ENCODE peak calls at places on chromosomes 7 and 10, in nine cellular contexts. One of them, this sample, is unnamed.

GRCh38 chr10:62069452-62070191 is 168.1 kb downstream of the ARID5B start:
- DNase-seq in OCI-LY7: no peak
- DNase-seq in PC-3: no peak
- DNase-seq in GM23338: no peak
- DNase-seq in hepatocyte: no peak
- DNase-seq in GM23248: no peak
- DNase-seq in MM.1S: no peak
- DNase-seq in SK-N-SH: no peak
- DNase-seq in HCT116: no peak
- DNase-seq in this sample: no peak

GRCh38 chr10:71726673-71727428 is 7.3 kb upstream of the C10orf105 start:
- DNase-seq in MM.1S: peak; percentile 81
- DNase-seq in hepatocyte: no peak
- DNase-seq in PC-3: no peak
- DNase-seq in GM23338: no peak
- DNase-seq in OCI-LY7: peak; percentile 84
- DNase-seq in SK-N-SH: no peak
- DNase-seq in HCT116: no peak
- DNase-seq in GM23248: no peak
- DNase-seq in this sample: no peak

GRCh38 chr7:155589001-155589980 is 42.9 kb upstream of the CNPY1 start:
- DNase-seq in OCI-LY7: no peak
- DNase-seq in SK-N-SH: no peak
- DNase-seq in hepatocyte: no peak
- DNase-seq in MM.1S: no peak
- DNase-seq in HCT116: no peak
- DNase-seq in PC-3: no peak
- DNase-seq in GM23338: no peak
- DNase-seq in GM23248: no peak
- DNase-seq in this sample: no peak

GRCh38 chr7:13257661-13258060 is 570.2 kb downstream of the ARL4A start:
- DNase-seq in SK-N-SH: no peak
- DNase-seq in OCI-LY7: no peak
- DNase-seq in PC-3: no peak
- DNase-seq in GM23338: no peak
- DNase-seq in GM23248: peak; percentile 29
- DNase-seq in HCT116: no peak
- DNase-seq in MM.1S: no peak
- DNase-seq in hepatocyte: no peak
- DNase-seq in this sample: no peak

GRCh38 chr7:5237286-5237685 is 45.5 kb upstream of the SLC29A4 start:
- DNase-seq in GM23338: no peak
- DNase-seq in PC-3: no peak
- DNase-seq in GM23248: peak; percentile 71
- DNase-seq in MM.1S: peak; percentile 20
- DNase-seq in SK-N-SH: no peak
- DNase-seq in HCT116: no peak
- DNase-seq in hepatocyte: peak; percentile 41
- DNase-seq in OCI-LY7: no peak
- DNase-seq in this sample: no peak

GRCh38 chr10:110794808-110795207 is 76.9 kb upstream of the PDCD4 start:
- DNase-seq in SK-N-SH: no peak
- DNase-seq in OCI-LY7: no peak
- DNase-seq in hepatocyte: no peak
- DNase-seq in GM23248: no peak
- DNase-seq in PC-3: no peak
- DNase-seq in HCT116: no peak
- DNase-seq in GM23338: no peak
- DNase-seq in MM.1S: no peak
- DNase-seq in this sample: peak; percentile 78

GRCh38 chr7:23712368-23713284 is 2.6 kb downstream of the STK31 start:
- DNase-seq in GM23338: peak; percentile 76
- DNase-seq in SK-N-SH: peak; percentile 79
- DNase-seq in GM23248: peak; percentile 84
- DNase-seq in OCI-LY7: peak; percentile 67
- DNase-seq in HCT116: peak; percentile 67
- DNase-seq in hepatocyte: peak; percentile 71
- DNase-seq in MM.1S: peak; percentile 58
- DNase-seq in PC-3: peak; percentile 81
- DNase-seq in this sample: peak; percentile 67

GRCh38 chr10:34320265-34320664 is 494.8 kb downstream of the PARD3 start:
- DNase-seq in hepatocyte: no peak
- DNase-seq in GM23248: no peak
- DNase-seq in OCI-LY7: no peak
- DNase-seq in MM.1S: no peak
- DNase-seq in SK-N-SH: peak; percentile 30
- DNase-seq in PC-3: no peak
- DNase-seq in GM23338: no peak
- DNase-seq in HCT116: no peak
- DNase-seq in this sample: no peak

GRCh38 chr10:788796-789748 is 99.6 kb upstream of the DIP2C start:
- DNase-seq in PC-3: peak; percentile 69
- DNase-seq in SK-N-SH: peak; percentile 91
- DNase-seq in MM.1S: no peak
- DNase-seq in OCI-LY7: no peak
- DNase-seq in HCT116: peak; percentile 18
- DNase-seq in hepatocyte: peak; percentile 80
- DNase-seq in GM23338: peak; percentile 85
- DNase-seq in GM23248: peak; percentile 92
- DNase-seq in this sample: peak; percentile 72

GRCh38 chr7:101882595-101883564 is 65.5 kb downstream of the CUX1 start:
- DNase-seq in MM.1S: no peak
- DNase-seq in GM23338: peak; percentile 56
- DNase-seq in PC-3: peak; percentile 99
- DNase-seq in HCT116: peak; percentile 98
- DNase-seq in hepatocyte: peak; percentile 94
- DNase-seq in OCI-LY7: peak; percentile 64
- DNase-seq in SK-N-SH: peak; percentile 59
- DNase-seq in GM23248: peak; percentile 100
- DNase-seq in this sample: peak; percentile 56

DNA sequence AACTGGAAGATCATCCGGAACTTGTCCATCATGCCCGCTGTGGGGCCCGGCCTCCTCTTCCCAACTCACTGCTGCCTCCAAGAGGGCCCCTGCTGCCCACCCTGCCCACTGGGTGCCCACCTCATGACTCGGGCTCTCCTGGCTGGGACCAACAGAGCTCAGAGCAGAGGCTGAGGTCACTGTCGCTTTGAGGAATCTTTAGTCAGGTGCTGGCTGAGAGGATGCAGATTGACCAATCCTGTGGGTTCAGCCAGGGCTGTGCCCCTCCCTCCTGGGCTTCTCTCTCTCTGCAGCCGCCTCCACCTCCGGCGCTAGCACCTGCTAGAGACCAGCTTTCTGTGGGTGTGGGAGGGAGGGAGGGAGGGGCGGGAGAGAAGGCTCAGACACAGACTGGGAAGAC is at the start of gene CALHM1:
- DNase-seq in OCI-LY7: peak; percentile 70
- DNase-seq in PC-3: no peak
- DNase-seq in hepatocyte: peak; percentile 36
- DNase-seq in SK-N-SH: no peak
- DNase-seq in MM.1S: peak; percentile 92
- DNase-seq in GM23248: no peak
- DNase-seq in GM23338: peak; percentile 76
- DNase-seq in HCT116: no peak
- DNase-seq in this sample: peak; percentile 68
- TF ChIP-seq EZH2phosphoT487 in OCI-LY7: no peak
- TF ChIP-seq EZH2phosphoT487 in PC-3: no peak
- TF ChIP-seq EZH2phosphoT487 in hepatocyte: no peak
- TF ChIP-seq EZH2phosphoT487 in SK-N-SH: no peak
- TF ChIP-seq EZH2phosphoT487 in MM.1S: no peak
- TF ChIP-seq EZH2phosphoT487 in GM23248: no peak
- TF ChIP-seq EZH2phosphoT487 in GM23338: no peak
- TF ChIP-seq EZH2phosphoT487 in HCT116: no peak
- TF ChIP-seq EZH2phosphoT487 in this sample: no peak

DNA sequence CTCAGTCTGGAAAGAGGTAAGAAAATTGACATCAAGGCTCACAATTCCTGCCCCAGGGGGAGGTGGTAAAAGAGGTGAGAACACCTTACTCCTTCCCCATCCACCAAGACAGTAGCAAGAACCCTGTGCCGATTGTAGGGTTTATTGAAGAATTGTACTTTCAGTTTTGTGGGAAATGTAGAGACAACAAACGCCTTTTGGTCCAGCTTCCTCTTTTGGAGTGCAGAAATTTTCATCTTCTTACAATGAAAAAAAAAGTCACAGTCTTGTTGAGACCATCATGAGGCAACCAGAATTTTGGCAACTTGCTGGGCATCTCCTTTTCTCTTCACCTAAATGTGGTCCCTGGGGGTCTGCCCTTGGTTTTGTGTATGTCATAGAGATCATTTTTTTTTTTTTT is 217.7 kb downstream of the TMEM178B start:
- DNase-seq in PC-3: no peak
- DNase-seq in OCI-LY7: no peak
- DNase-seq in GM23338: no peak
- DNase-seq in hepatocyte: no peak
- DNase-seq in MM.1S: peak; percentile 66
- DNase-seq in SK-N-SH: no peak
- DNase-seq in HCT116: no peak
- DNase-seq in GM23248: no peak
- DNase-seq in this sample: no peak
- TF ChIP-seq EZH2phosphoT487 in PC-3: no peak
- TF ChIP-seq EZH2phosphoT487 in OCI-LY7: no peak
- TF ChIP-seq EZH2phosphoT487 in GM23338: no peak
- TF ChIP-seq EZH2phosphoT487 in hepatocyte: no peak
- TF ChIP-seq EZH2phosphoT487 in MM.1S: no peak
- TF ChIP-seq EZH2phosphoT487 in SK-N-SH: no peak
- TF ChIP-seq EZH2phosphoT487 in HCT116: no peak
- TF ChIP-seq EZH2phosphoT487 in GM23248: no peak
- TF ChIP-seq EZH2phosphoT487 in this sample: no peak

DNA sequence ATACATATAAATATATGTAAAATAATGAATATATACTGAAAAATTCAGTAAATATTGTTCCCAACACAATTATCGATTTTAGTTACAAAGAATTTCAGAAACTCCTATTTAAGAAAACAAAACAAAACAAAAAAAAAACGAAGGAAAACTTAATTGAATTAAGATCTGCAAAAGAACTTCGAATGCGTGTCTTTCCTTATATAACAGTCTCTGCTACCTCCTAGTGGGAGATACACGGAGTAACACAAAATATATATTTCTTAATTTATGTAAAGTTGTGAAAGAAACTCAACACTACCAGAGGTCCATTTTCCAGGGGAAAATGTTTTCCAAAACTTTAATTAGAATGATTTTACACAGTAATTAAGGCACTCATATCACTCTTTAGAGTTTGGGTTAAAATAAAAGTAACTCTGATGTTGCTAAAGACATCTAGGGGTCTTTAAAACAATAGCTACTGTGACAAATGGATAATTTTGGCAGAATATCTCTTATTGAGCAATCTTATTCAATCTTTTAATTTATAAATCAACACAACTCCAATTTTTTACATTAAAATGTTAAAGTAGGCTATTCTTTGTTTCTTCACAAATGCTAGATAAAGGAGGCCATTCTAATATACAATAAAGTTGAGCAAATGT is 41.6 kb downstream of the NEBL start:
- DNase-seq in HCT116: no peak
- DNase-seq in GM23248: peak; percentile 69
- DNase-seq in MM.1S: peak; percentile 10
- DNase-seq in SK-N-SH: peak; percentile 11
- DNase-seq in hepatocyte: peak; percentile 34
- DNase-seq in GM23338: peak; percentile 53
- DNase-seq in PC-3: peak; percentile 30
- DNase-seq in OCI-LY7: peak; percentile 21
- DNase-seq in this sample: peak; percentile 18
- TF ChIP-seq EZH2phosphoT487 in HCT116: no peak
- TF ChIP-seq EZH2phosphoT487 in GM23248: no peak
- TF ChIP-seq EZH2phosphoT487 in MM.1S: no peak
- TF ChIP-seq EZH2phosphoT487 in SK-N-SH: no peak
- TF ChIP-seq EZH2phosphoT487 in hepatocyte: no peak
- TF ChIP-seq EZH2phosphoT487 in GM23338: no peak
- TF ChIP-seq EZH2phosphoT487 in PC-3: no peak
- TF ChIP-seq EZH2phosphoT487 in OCI-LY7: no peak
- TF ChIP-seq EZH2phosphoT487 in this sample: no peak

GRCh38 chr7:55072251-55072650 is 53.4 kb downstream of the EGFR start:
- DNase-seq in MM.1S: no peak
- DNase-seq in hepatocyte: no peak
- DNase-seq in OCI-LY7: no peak
- DNase-seq in GM23338: no peak
- DNase-seq in PC-3: no peak
- DNase-seq in GM23248: no peak
- DNase-seq in SK-N-SH: no peak
- DNase-seq in HCT116: no peak
- DNase-seq in this sample: no peak

GRCh38 chr7:55075464-55075971 is 56.7 kb downstream of the EGFR start:
- DNase-seq in PC-3: no peak
- DNase-seq in GM23338: no peak
- DNase-seq in HCT116: no peak
- DNase-seq in hepatocyte: no peak
- DNase-seq in GM23248: peak; percentile 44
- DNase-seq in OCI-LY7: no peak
- DNase-seq in MM.1S: no peak
- DNase-seq in SK-N-SH: no peak
- DNase-seq in this sample: no peak

GRCh38 chr7:55073051-55073511 is 54.3 kb downstream of the EGFR start:
- DNase-seq in PC-3: peak; percentile 32
- DNase-seq in GM23338: no peak
- DNase-seq in GM23248: peak; percentile 62
- DNase-seq in hepatocyte: no peak
- DNase-seq in MM.1S: no peak
- DNase-seq in HCT116: no peak
- DNase-seq in OCI-LY7: peak; percentile 48
- DNase-seq in SK-N-SH: no peak
- DNase-seq in this sample: no peak

GRCh38 chr7:55071411-55072188 is 52.8 kb downstream of the EGFR start:
- DNase-seq in GM23338: no peak
- DNase-seq in GM23248: peak; percentile 70
- DNase-seq in hepatocyte: no peak
- DNase-seq in OCI-LY7: no peak
- DNase-seq in MM.1S: no peak
- DNase-seq in SK-N-SH: no peak
- DNase-seq in HCT116: no peak
- DNase-seq in PC-3: no peak
- DNase-seq in this sample: no peak

GRCh38 chr7:55074008-55074499 is 55.2 kb downstream of the EGFR start:
- DNase-seq in hepatocyte: peak; percentile 81
- DNase-seq in OCI-LY7: peak; percentile 20
- DNase-seq in GM23248: peak; percentile 92
- DNase-seq in PC-3: peak; percentile 98
- DNase-seq in MM.1S: peak; percentile 89
- DNase-seq in HCT116: peak; percentile 95
- DNase-seq in SK-N-SH: no peak
- DNase-seq in GM23338: peak; percentile 28
- DNase-seq in this sample: no peak
- TF ChIP-seq EZH2phosphoT487 in hepatocyte: no peak
- TF ChIP-seq EZH2phosphoT487 in OCI-LY7: no peak
- TF ChIP-seq EZH2phosphoT487 in GM23248: no peak
- TF ChIP-seq EZH2phosphoT487 in PC-3: no peak
- TF ChIP-seq EZH2phosphoT487 in MM.1S: no peak
- TF ChIP-seq EZH2phosphoT487 in HCT116: no peak
- TF ChIP-seq EZH2phosphoT487 in SK-N-SH: no peak
- TF ChIP-seq EZH2phosphoT487 in GM23338: no peak
- TF ChIP-seq EZH2phosphoT487 in this sample: no peak

GRCh38 chr10:101558206-101558605 is 29.9 kb downstream of the POLL start:
- DNase-seq in PC-3: no peak
- DNase-seq in HCT116: no peak
- DNase-seq in OCI-LY7: no peak
- DNase-seq in MM.1S: peak; percentile 40
- DNase-seq in SK-N-SH: no peak
- DNase-seq in GM23248: no peak
- DNase-seq in GM23338: no peak
- DNase-seq in hepatocyte: no peak
- DNase-seq in this sample: no peak
- TF ChIP-seq EZH2phosphoT487 in PC-3: no peak
- TF ChIP-seq EZH2phosphoT487 in HCT116: no peak
- TF ChIP-seq EZH2phosphoT487 in OCI-LY7: no peak
- TF ChIP-seq EZH2phosphoT487 in MM.1S: no peak
- TF ChIP-seq EZH2phosphoT487 in SK-N-SH: no peak
- TF ChIP-seq EZH2phosphoT487 in GM23248: no peak
- TF ChIP-seq EZH2phosphoT487 in GM23338: no peak
- TF ChIP-seq EZH2phosphoT487 in hepatocyte: no peak
- TF ChIP-seq EZH2phosphoT487 in this sample: no peak

GRCh38 chr7:47488969-47489342 is 93.0 kb downstream of the TNS3 start:
- DNase-seq in MM.1S: no peak
- DNase-seq in GM23248: no peak
- DNase-seq in GM23338: peak; percentile 63
- DNase-seq in PC-3: no peak
- DNase-seq in hepatocyte: no peak
- DNase-seq in HCT116: no peak
- DNase-seq in OCI-LY7: no peak
- DNase-seq in SK-N-SH: no peak
- DNase-seq in this sample: peak; percentile 95
- TF ChIP-seq EZH2phosphoT487 in MM.1S: no peak
- TF ChIP-seq EZH2phosphoT487 in GM23248: no peak
- TF ChIP-seq EZH2phosphoT487 in GM23338: no peak
- TF ChIP-seq EZH2phosphoT487 in PC-3: no peak
- TF ChIP-seq EZH2phosphoT487 in hepatocyte: no peak
- TF ChIP-seq EZH2phosphoT487 in HCT116: no peak
- TF ChIP-seq EZH2phosphoT487 in OCI-LY7: no peak
- TF ChIP-seq EZH2phosphoT487 in SK-N-SH: no peak
- TF ChIP-seq EZH2phosphoT487 in this sample: peak; percentile 93

This sample was measured in neural progenitor cell.